ENCODE peak calls at places on chromosomes 12 and 14, in seven cellular contexts. One of them, this sample, is unnamed.

GRCh38 chr14:85471744-85472143 is 58.2 kb upstream of the FLRT2 start:
- DNase-seq in CD8-positive, alpha-beta T cell: no peak
- DNase-seq in stomach: no peak
- DNase-seq in mucosa of descending colon: no peak
- DNase-seq in adrenal gland: peak; percentile 18
- DNase-seq in left ventricle myocardium inferior: no peak
- DNase-seq in heart left ventricle: no peak
- DNase-seq in this sample: no peak

GRCh38 chr12:22625671-22626251 is 790 bp downstream of the ETNK1 start:
- DNase-seq in CD8-positive, alpha-beta T cell: peak; percentile 33
- DNase-seq in stomach: peak; percentile 28
- DNase-seq in mucosa of descending colon: no peak
- DNase-seq in adrenal gland: peak; percentile 46
- DNase-seq in left ventricle myocardium inferior: peak; percentile 14
- DNase-seq in heart left ventricle: peak; percentile 21
- DNase-seq in this sample: peak; percentile 57

GRCh38 chr14:23379331-23380196 is 2.7 kb downstream of the CMTM5 start:
- DNase-seq in CD8-positive, alpha-beta T cell: peak; percentile 68
- DNase-seq in stomach: peak; percentile 88
- DNase-seq in mucosa of descending colon: peak; percentile 81
- DNase-seq in adrenal gland: peak; percentile 49
- DNase-seq in left ventricle myocardium inferior: peak; percentile 60
- DNase-seq in heart left ventricle: peak; percentile 44
- DNase-seq in this sample: peak; percentile 70

GRCh38 chr14:71534506-71534905 is 397.7 kb upstream of the RGS6 start:
- DNase-seq in CD8-positive, alpha-beta T cell: no peak
- DNase-seq in stomach: no peak
- DNase-seq in mucosa of descending colon: no peak
- DNase-seq in adrenal gland: no peak
- DNase-seq in left ventricle myocardium inferior: no peak
- DNase-seq in heart left ventricle: no peak
- DNase-seq in this sample: no peak

GRCh38 chr14:92513966-92514843 is 624 bp downstream of the RIN3 start:
- DNase-seq in CD8-positive, alpha-beta T cell: peak; percentile 51
- DNase-seq in stomach: no peak
- DNase-seq in mucosa of descending colon: peak; percentile 76
- DNase-seq in adrenal gland: peak; percentile 57
- DNase-seq in left ventricle myocardium inferior: no peak
- DNase-seq in heart left ventricle: no peak
- DNase-seq in this sample: no peak

GRCh38 chr12:11755311-11755930 is 105.9 kb downstream of the ETV6 start:
- DNase-seq in CD8-positive, alpha-beta T cell: no peak
- DNase-seq in stomach: no peak
- DNase-seq in mucosa of descending colon: no peak
- DNase-seq in adrenal gland: no peak
- DNase-seq in left ventricle myocardium inferior: no peak
- DNase-seq in heart left ventricle: no peak
- DNase-seq in this sample: no peak

GRCh38 chr12:50979369-50980052 is 27.2 kb downstream of the HIGD1C start:
- DNase-seq in CD8-positive, alpha-beta T cell: no peak
- DNase-seq in stomach: no peak
- DNase-seq in mucosa of descending colon: no peak
- DNase-seq in adrenal gland: no peak
- DNase-seq in left ventricle myocardium inferior: no peak
- DNase-seq in heart left ventricle: no peak
- DNase-seq in this sample: no peak

GRCh38 chr14:39219075-39219499 is 14.6 kb upstream of the MIA2 start:
- DNase-seq in CD8-positive, alpha-beta T cell: no peak
- DNase-seq in stomach: no peak
- DNase-seq in mucosa of descending colon: no peak
- DNase-seq in adrenal gland: no peak
- DNase-seq in left ventricle myocardium inferior: no peak
- DNase-seq in heart left ventricle: no peak
- DNase-seq in this sample: no peak

GRCh38 chr12:38689704-38690103 is 215.7 kb downstream of the CPNE8 start:
- DNase-seq in CD8-positive, alpha-beta T cell: no peak
- DNase-seq in stomach: no peak
- DNase-seq in mucosa of descending colon: no peak
- DNase-seq in adrenal gland: no peak
- DNase-seq in left ventricle myocardium inferior: no peak
- DNase-seq in heart left ventricle: no peak
- DNase-seq in this sample: no peak

GRCh38 chr12:66405395-66405794 is 103.1 kb downstream of the HELB start:
- DNase-seq in CD8-positive, alpha-beta T cell: no peak
- DNase-seq in stomach: no peak
- DNase-seq in mucosa of descending colon: no peak
- DNase-seq in adrenal gland: no peak
- DNase-seq in left ventricle myocardium inferior: no peak
- DNase-seq in heart left ventricle: no peak
- DNase-seq in this sample: no peak

GRCh38 chr14:100294213-100294962 is 11.9 kb downstream of the SLC25A29 start:
- DNase-seq in CD8-positive, alpha-beta T cell: no peak
- DNase-seq in stomach: no peak
- DNase-seq in mucosa of descending colon: no peak
- DNase-seq in adrenal gland: peak; percentile 82
- DNase-seq in left ventricle myocardium inferior: peak; percentile 63
- DNase-seq in heart left ventricle: no peak
- DNase-seq in this sample: peak; percentile 42

GRCh38 chr12:104890463-104891096 is 67.5 kb downstream of the SLC41A2 start:
- DNase-seq in CD8-positive, alpha-beta T cell: no peak
- DNase-seq in stomach: no peak
- DNase-seq in mucosa of descending colon: no peak
- DNase-seq in adrenal gland: no peak
- DNase-seq in left ventricle myocardium inferior: no peak
- DNase-seq in heart left ventricle: no peak
- DNase-seq in this sample: no peak

DNA sequence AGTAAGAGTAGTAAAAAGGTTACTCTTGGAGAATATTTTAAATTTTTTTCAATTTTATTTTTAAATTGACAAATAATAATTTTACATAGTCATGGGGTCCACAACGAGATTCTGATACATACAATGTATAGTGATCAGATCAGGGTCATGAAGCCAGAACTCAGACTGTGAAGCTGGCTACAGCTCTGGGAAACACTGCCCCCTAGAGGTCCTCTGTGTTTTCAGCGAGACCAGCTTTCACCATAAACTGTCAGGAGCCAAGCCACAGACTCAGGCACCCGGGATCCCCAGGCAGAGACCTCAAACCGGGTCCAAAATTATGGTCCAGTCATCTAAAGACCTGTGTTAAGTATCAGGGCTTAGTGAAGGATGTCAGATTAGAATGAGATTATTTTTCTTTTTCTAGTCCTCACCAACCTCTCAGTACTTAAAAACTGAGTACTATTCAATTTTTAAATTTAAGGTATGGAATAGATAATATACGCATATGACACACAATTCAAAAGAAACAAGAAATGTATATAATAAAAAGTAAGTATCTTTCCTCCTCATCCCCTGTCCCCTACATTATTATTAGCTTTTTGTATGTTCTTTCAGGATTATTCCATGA is 397.1 kb downstream of the MDGA2 start:
- DNase-seq in CD8-positive, alpha-beta T cell: no peak
- DNase-seq in stomach: peak; percentile 43
- DNase-seq in mucosa of descending colon: peak; percentile 37
- DNase-seq in adrenal gland: peak; percentile 69
- DNase-seq in left ventricle myocardium inferior: no peak
- DNase-seq in heart left ventricle: no peak
- DNase-seq in this sample: peak; percentile 76
- TF ChIP-seq CTCF in CD8-positive, alpha-beta T cell: no peak
- TF ChIP-seq CTCF in stomach: no peak
- TF ChIP-seq CTCF in mucosa of descending colon: peak; percentile 45
- TF ChIP-seq CTCF in adrenal gland: peak; percentile 56
- TF ChIP-seq CTCF in left ventricle myocardium inferior: peak; percentile 60
- TF ChIP-seq CTCF in heart left ventricle: peak; percentile 62
- TF ChIP-seq CTCF in this sample: peak; percentile 96

GRCh38 chr14:97841762-97842161 is 1044.6 kb downstream of the VRK1 start:
- DNase-seq in CD8-positive, alpha-beta T cell: no peak
- DNase-seq in stomach: no peak
- DNase-seq in mucosa of descending colon: no peak
- DNase-seq in adrenal gland: no peak
- DNase-seq in left ventricle myocardium inferior: no peak
- DNase-seq in heart left ventricle: no peak
- DNase-seq in this sample: no peak
- H3K4me1 ChIP-seq in CD8-positive, alpha-beta T cell: no peaks in the 10 kb centered on the region
- H3K4me1 ChIP-seq in stomach: no peaks in the 10 kb centered on the region
- H3K4me1 ChIP-seq in mucosa of descending colon: no peaks in the 10 kb centered on the region
- H3K4me1 ChIP-seq in adrenal gland: no peaks in the 10 kb centered on the region
- H3K4me1 ChIP-seq in left ventricle myocardium inferior: no peaks in the 10 kb centered on the region
- H3K4me1 ChIP-seq in heart left ventricle: no peaks in the 10 kb centered on the region
- H3K4me1 ChIP-seq in this sample: no peaks in the 10 kb centered on the region

GRCh38 chr14:98903371-98903770 is 368.6 kb downstream of the BCL11B start:
- DNase-seq in CD8-positive, alpha-beta T cell: no peak
- DNase-seq in stomach: no peak
- DNase-seq in mucosa of descending colon: no peak
- DNase-seq in adrenal gland: no peak
- DNase-seq in left ventricle myocardium inferior: no peak
- DNase-seq in heart left ventricle: no peak
- DNase-seq in this sample: no peak
- H3K9me3 ChIP-seq in CD8-positive, alpha-beta T cell: no peaks in the 10 kb centered on the region
- H3K9me3 ChIP-seq in stomach: no peaks in the 10 kb centered on the region
- H3K9me3 ChIP-seq in mucosa of descending colon: no peaks in the 10 kb centered on the region
- H3K9me3 ChIP-seq in adrenal gland: no peaks in the 10 kb centered on the region
- H3K9me3 ChIP-seq in left ventricle myocardium inferior: no peaks in the 10 kb centered on the region
- H3K9me3 ChIP-seq in heart left ventricle: no peaks in the 10 kb centered on the region
- H3K9me3 ChIP-seq in this sample: no peaks in the 10 kb centered on the region

GRCh38 chr14:101992708-101993107 is 28.3 kb downstream of the DYNC1H1 start:
- DNase-seq in CD8-positive, alpha-beta T cell: no peak
- DNase-seq in stomach: no peak
- DNase-seq in mucosa of descending colon: no peak
- DNase-seq in adrenal gland: no peak
- DNase-seq in left ventricle myocardium inferior: no peak
- DNase-seq in heart left ventricle: no peak
- DNase-seq in this sample: no peak
- TF ChIP-seq CTCF in CD8-positive, alpha-beta T cell: no peak
- TF ChIP-seq CTCF in stomach: no peak
- TF ChIP-seq CTCF in mucosa of descending colon: no peak
- TF ChIP-seq CTCF in adrenal gland: no peak
- TF ChIP-seq CTCF in left ventricle myocardium inferior: no peak
- TF ChIP-seq CTCF in heart left ventricle: no peak
- TF ChIP-seq CTCF in this sample: no peak

DNA sequence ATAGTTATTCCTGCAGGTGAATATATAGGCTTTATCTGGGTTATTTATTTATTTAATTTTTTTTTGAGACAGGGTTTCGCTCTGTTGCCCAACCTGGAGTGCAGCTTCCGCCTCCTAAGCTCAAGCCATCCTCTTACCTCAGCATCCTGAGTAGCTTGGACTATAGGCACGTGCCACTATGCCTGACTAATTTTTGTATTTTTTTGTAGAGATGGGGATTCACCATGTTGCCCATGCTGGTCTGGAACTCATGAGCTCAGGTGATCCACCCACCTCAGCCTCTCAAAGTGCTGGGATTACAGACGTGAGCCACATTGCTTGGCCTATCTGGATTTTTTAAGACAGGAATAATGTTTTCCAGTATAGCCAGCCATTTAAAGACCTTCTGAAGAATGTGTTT is 2.0 kb downstream of the RAN start:
- DNase-seq in CD8-positive, alpha-beta T cell: no peak
- DNase-seq in stomach: no peak
- DNase-seq in mucosa of descending colon: no peak
- DNase-seq in adrenal gland: no peak
- DNase-seq in left ventricle myocardium inferior: no peak
- DNase-seq in heart left ventricle: no peak
- DNase-seq in this sample: no peak
- H3K4me1 ChIP-seq in CD8-positive, alpha-beta T cell: peaks cover 36% of the 10 kb centered on the region
- H3K4me1 ChIP-seq in stomach: peaks cover 20% of the 10 kb centered on the region
- H3K4me1 ChIP-seq in mucosa of descending colon: peaks cover 13% of the 10 kb centered on the region
- H3K4me1 ChIP-seq in adrenal gland: peaks cover 19% of the 10 kb centered on the region
- H3K4me1 ChIP-seq in left ventricle myocardium inferior: peaks cover 37% of the 10 kb centered on the region
- H3K4me1 ChIP-seq in heart left ventricle: peaks cover 30% of the 10 kb centered on the region
- H3K4me1 ChIP-seq in this sample: peaks cover 14% of the 10 kb centered on the region

DNA sequence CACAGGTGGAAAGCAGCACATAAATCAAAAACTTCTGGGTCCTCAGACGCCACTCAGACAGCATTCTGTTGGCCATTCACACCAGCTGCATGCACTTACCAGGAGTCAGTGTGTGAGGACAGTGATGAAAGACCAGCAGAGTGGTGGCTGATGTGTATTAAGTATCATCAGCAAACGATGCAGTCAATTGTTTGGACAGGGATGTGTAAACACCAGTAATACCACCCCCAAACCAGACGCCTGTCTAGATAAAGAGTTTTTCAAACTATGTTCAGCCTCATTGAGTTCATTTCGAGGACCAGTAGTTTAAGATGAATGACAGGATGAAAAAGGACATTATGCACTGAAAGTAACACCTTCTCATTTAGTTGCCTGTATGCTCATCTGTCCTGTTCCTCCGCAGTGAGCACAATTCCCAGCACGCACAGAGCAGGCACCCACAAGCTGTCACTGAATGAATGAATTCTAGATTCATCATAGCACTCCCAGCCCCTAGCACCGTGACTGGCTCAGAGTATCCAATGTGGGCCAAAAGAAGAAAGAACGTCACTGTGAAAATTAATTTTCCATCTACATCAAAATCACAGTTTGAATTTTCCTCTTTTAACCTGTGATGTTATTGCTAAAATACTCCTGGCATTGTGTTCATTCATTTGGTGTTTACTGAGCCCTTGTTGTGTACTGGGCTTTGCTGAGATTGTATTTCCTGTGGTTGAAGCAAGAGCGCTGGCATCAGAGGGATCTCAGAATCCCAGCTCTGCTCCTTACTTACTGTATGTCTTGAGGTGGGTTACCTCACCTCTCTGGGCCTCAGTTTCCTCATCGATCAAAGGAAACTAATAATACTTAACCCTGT is 124.8 kb upstream of the NOS1 start:
- DNase-seq in CD8-positive, alpha-beta T cell: no peak
- DNase-seq in stomach: no peak
- DNase-seq in mucosa of descending colon: no peak
- DNase-seq in adrenal gland: no peak
- DNase-seq in left ventricle myocardium inferior: no peak
- DNase-seq in heart left ventricle: no peak
- DNase-seq in this sample: no peak
- H3K9me3 ChIP-seq in CD8-positive, alpha-beta T cell: peaks cover 4% of the 10 kb centered on the region
- H3K9me3 ChIP-seq in stomach: no peaks in the 10 kb centered on the region
- H3K9me3 ChIP-seq in mucosa of descending colon: no peaks in the 10 kb centered on the region
- H3K9me3 ChIP-seq in adrenal gland: no peaks in the 10 kb centered on the region
- H3K9me3 ChIP-seq in left ventricle myocardium inferior: peaks cover 8% of the 10 kb centered on the region
- H3K9me3 ChIP-seq in heart left ventricle: peaks cover 11% of the 10 kb centered on the region
- H3K9me3 ChIP-seq in this sample: no peaks in the 10 kb centered on the region

GRCh38 chr12:113818833-113819232 is 147.3 kb downstream of the RBM19 start:
- DNase-seq in CD8-positive, alpha-beta T cell: no peak
- DNase-seq in stomach: no peak
- DNase-seq in mucosa of descending colon: no peak
- DNase-seq in adrenal gland: no peak
- DNase-seq in left ventricle myocardium inferior: no peak
- DNase-seq in heart left ventricle: no peak
- DNase-seq in this sample: peak; percentile 46
- TF ChIP-seq CTCF in CD8-positive, alpha-beta T cell: no peak
- TF ChIP-seq CTCF in stomach: no peak
- TF ChIP-seq CTCF in mucosa of descending colon: no peak
- TF ChIP-seq CTCF in adrenal gland: no peak
- TF ChIP-seq CTCF in left ventricle myocardium inferior: no peak
- TF ChIP-seq CTCF in heart left ventricle: no peak
- TF ChIP-seq CTCF in this sample: peak; percentile 58

This sample was measured in BE2C.